ENCODE peak calls at places on chromosomes 4 and X, in nine cellular contexts. W is stimulated activated CD8-positive, alpha-beta memory T cell treated with anti-CD3 and anti-CD28 coated beads, Interleukin-7, amount 100 ng/mL, for 24 hours; X is cerebellar nuclear complex; Q is myocyte; A is amniotic stem cell; C is kidney; P is NCI-H510A; U is NCI-H345; V is stimulated activated CD4-positive, alpha-beta T cell treated with anti-CD3 and anti-CD28 coated beads, TNF-alpha, amount 100 ng/mL, for 48 hours. Y is an unnamed sample.

GRCh38 chr4:127632420-127633403 is at the start of gene INTU:
- DNase-seq in P (peak; percentile 86), U (peak; percentile 93), W (peak; percentile 4), Q (peak; percentile 98), A (peak; percentile 92), C (peak; percentile 96), V (no peak), X (peak; percentile 96), Y (peak; percentile 88)

GRCh38 chr4:56843421-56843899 is 22.0 kb upstream of the SPINK2 start:
- DNase-seq in X (no peak), C (no peak), V (no peak), Q (no peak), A (no peak), P (no peak), U (no peak), W (no peak), Y (no peak)

GRCh38 chr4:7335363-7336066 is 99.2 kb downstream of the PSAPL1 start:
- DNase-seq in C (peak; percentile 82), Q (peak; percentile 47), X (no peak), A (no peak), W (peak; percentile 17), V (peak; percentile 40), P (no peak), U (peak; percentile 49), Y (peak; percentile 43)

GRCh38 chrX:100083146-100083715 is 326.8 kb downstream of the PCDH19 start:
- DNase-seq in Q (no peak), V (no peak), A (no peak), W (no peak), C (no peak), P (no peak), X (no peak), U (no peak), Y (no peak)

GRCh38 chrX:49242545-49243066 is 7.3 kb downstream of the CCDC22 start:
- DNase-seq in X (no peak), C (peak; percentile 25), P (no peak), A (no peak), W (no peak), U (no peak), V (no peak), Q (no peak), Y (no peak)

GRCh38 chr4:161254375-161254774 is 909.4 kb downstream of the FSTL5 start:
- DNase-seq in V (no peak), P (no peak), U (no peak), C (no peak), Q (no peak), A (no peak), W (no peak), X (no peak), Y (no peak)

GRCh38 chr4:81355136-81355535 is 116.6 kb downstream of the RASGEF1B start:
- DNase-seq in C (no peak), P (no peak), W (no peak), U (no peak), V (no peak), A (no peak), Q (no peak), X (no peak), Y (no peak)

GRCh38 chr4:78311306-78311705 is 240.3 kb upstream of the ANXA3 start:
- DNase-seq in P (no peak), C (no peak), Q (no peak), A (no peak), U (no peak), X (no peak), W (no peak), V (no peak), Y (no peak)

GRCh38 chr4:80875642-80876041 is 154.9 kb upstream of the BMP3 start:
- DNase-seq in C (no peak), A (no peak), V (no peak), U (no peak), X (no peak), Q (peak; percentile 25), W (no peak), P (no peak), Y (no peak)

GRCh38 chr4:140037353-140038030 is 116.5 kb downstream of the MAML3 start:
- DNase-seq in U (no peak), C (no peak), V (no peak), A (peak; percentile 73), P (no peak), X (no peak), W (no peak), Q (peak; percentile 44), Y (no peak)

GRCh38 chrX:48924270-48924669 is 5.4 kb upstream of the PIM2 start:
- DNase-seq in Q (no peak), X (no peak), P (no peak), V (no peak), A (no peak), C (no peak), U (no peak), W (no peak), Y (no peak)

GRCh38 chr4:68950033-68950432 is 1.6 kb downstream of the UGT2A3 start:
- DNase-seq in Q (no peak), A (no peak), P (no peak), V (no peak), U (no peak), X (no peak), W (no peak), C (no peak), Y (no peak)

GRCh38 chr4:46385235-46385634 is 4.7 kb downstream of the GABRA2 start:
- DNase-seq in A (no peak), V (no peak), C (no peak), Q (no peak), X (no peak), U (no peak), W (no peak), P (no peak), Y (no peak)

GRCh38 chr4:37675587-37676290 is 10.4 kb downstream of the RELL1 start:
- DNase-seq in Q (no peak), X (no peak), V (no peak), W (no peak), C (no peak), P (no peak), U (no peak), A (no peak), Y (peak; percentile 14)

GRCh38 chrX:103628386-103629290 is at the start of gene TCEAL1:
- DNase-seq in V (no peak), U (peak; percentile 50), P (peak; percentile 22), C (peak; percentile 87), A (no peak), Q (peak; percentile 88), X (peak; percentile 20), W (no peak), Y (peak; percentile 61)

GRCh38 chr4:183729430-183730328 is 70.6 kb downstream of the TRAPPC11 start:
- DNase-seq in A (no peak), V (no peak), P (no peak), X (no peak), W (no peak), C (no peak), U (no peak), Q (peak; percentile 3), Y (no peak)

GRCh38 chrX:149638860-149639259 is 7.3 kb upstream of the TMEM185A start:
- DNase-seq in X (no peak), A (no peak), V (no peak), P (no peak), W (no peak), Q (no peak), C (no peak), U (no peak), Y (no peak)

GRCh38 chr4:1802151-1802715 is 9.1 kb downstream of the FGFR3 start:
- DNase-seq in V (no peak), A (no peak), P (no peak), Q (no peak), X (no peak), U (no peak), W (no peak), C (no peak), Y (no peak)

GRCh38 chrX:105483011-105483410 is 262.5 kb upstream of the TEX13A start:
- DNase-seq in W (no peak), V (no peak), P (no peak), U (no peak), X (no peak), C (no peak), A (no peak), Q (no peak), Y (no peak)

GRCh38 chrX:119826399-119826959 is 26.3 kb downstream of the UPF3B start:
- DNase-seq in Q (no peak), A (no peak), U (no peak), V (no peak), C (no peak), P (no peak), X (no peak), W (no peak), Y (no peak)

GRCh38 chrX:10722804-10723364 is 102.5 kb upstream of the MID1 start:
- DNase-seq in A (no peak), P (no peak), Q (peak; percentile 51), U (peak; percentile 53), W (no peak), C (no peak), X (peak; percentile 6), V (no peak), Y (no peak)

GRCh38 chr4:174848596-174848995 is 19.5 kb upstream of the GLRA3 start:
- DNase-seq in X (no peak), C (no peak), A (no peak), Q (no peak), V (no peak), P (no peak), W (no peak), U (no peak), Y (no peak)

GRCh38 chr4:98352403-98352802 is 91.2 kb downstream of the RAP1GDS1 start:
- DNase-seq in V (no peak), A (no peak), P (no peak), W (no peak), C (no peak), U (no peak), X (no peak), Q (no peak), Y (no peak)

Y was measured in NCI-H2029.